ENCODE peak calls at places on chromosomes 6 and 20, in six cellular contexts. One of them, this sample, is unnamed.
A peak's percentile ranks its signal among the peaks of the same experiment; 100 is the strongest.

GRCh38 chr6:162468326-162468725 is 259.2 kb downstream of the PRKN start:
- DNase-seq in spleen: no peak
- DNase-seq in stomach: no peak
- DNase-seq in AG04450: no peak
- DNase-seq in lower leg skin: peak; percentile 53
- DNase-seq in fibroblast of pulmonary artery: peak; percentile 5
- DNase-seq in this sample: no peak

GRCh38 chr6:158014505-158015187 is 33.0 kb downstream of the SYNJ2 start:
- DNase-seq in spleen: peak; percentile 48
- DNase-seq in stomach: no peak
- DNase-seq in AG04450: no peak
- DNase-seq in lower leg skin: no peak
- DNase-seq in fibroblast of pulmonary artery: peak; percentile 36
- DNase-seq in this sample: no peak

GRCh38 chr20:38987777-38988176 is 25.6 kb downstream of the DHX35 start:
- DNase-seq in spleen: no peak
- DNase-seq in stomach: no peak
- DNase-seq in AG04450: no peak
- DNase-seq in lower leg skin: no peak
- DNase-seq in fibroblast of pulmonary artery: no peak
- DNase-seq in this sample: no peak

GRCh38 chr6:10417681-10418104 is 2.8 kb upstream of the TFAP2A start:
- DNase-seq in spleen: no peak
- DNase-seq in stomach: no peak
- DNase-seq in AG04450: no peak
- DNase-seq in lower leg skin: no peak
- DNase-seq in fibroblast of pulmonary artery: no peak
- DNase-seq in this sample: no peak

GRCh38 chr6:159151266-159151855 is 17.8 kb upstream of the FNDC1 start:
- DNase-seq in spleen: no peak
- DNase-seq in stomach: peak; percentile 61
- DNase-seq in AG04450: peak; percentile 21
- DNase-seq in lower leg skin: no peak
- DNase-seq in fibroblast of pulmonary artery: peak; percentile 71
- DNase-seq in this sample: peak; percentile 65

GRCh38 chr6:168265394-168265793 is 54.2 kb downstream of the DACT2 start:
- DNase-seq in spleen: no peak
- DNase-seq in stomach: no peak
- DNase-seq in AG04450: no peak
- DNase-seq in lower leg skin: no peak
- DNase-seq in fibroblast of pulmonary artery: no peak
- DNase-seq in this sample: no peak

GRCh38 chr6:1890071-1890470 is 280.4 kb downstream of the FOXC1 start:
- DNase-seq in spleen: no peak
- DNase-seq in stomach: no peak
- DNase-seq in AG04450: no peak
- DNase-seq in lower leg skin: no peak
- DNase-seq in fibroblast of pulmonary artery: peak; percentile 45
- DNase-seq in this sample: no peak

GRCh38 chr20:50673146-50673830 is 18.1 kb downstream of the RIPOR3 start:
- DNase-seq in spleen: no peak
- DNase-seq in stomach: peak; percentile 55
- DNase-seq in AG04450: no peak
- DNase-seq in lower leg skin: no peak
- DNase-seq in fibroblast of pulmonary artery: no peak
- DNase-seq in this sample: no peak

GRCh38 chr20:19285424-19285823 is 73.0 kb downstream of the SLC24A3 start:
- DNase-seq in spleen: no peak
- DNase-seq in stomach: no peak
- DNase-seq in AG04450: no peak
- DNase-seq in lower leg skin: no peak
- DNase-seq in fibroblast of pulmonary artery: no peak
- DNase-seq in this sample: no peak

GRCh38 chr6:160067564-160067963 is 54.1 kb upstream of the SLC22A1 start:
- DNase-seq in spleen: no peak
- DNase-seq in stomach: no peak
- DNase-seq in AG04450: no peak
- DNase-seq in lower leg skin: no peak
- DNase-seq in fibroblast of pulmonary artery: no peak
- DNase-seq in this sample: no peak

GRCh38 chr6:11810039-11810541 is 31.5 kb upstream of the ADTRP start:
- DNase-seq in spleen: no peak
- DNase-seq in stomach: peak; percentile 91
- DNase-seq in AG04450: no peak
- DNase-seq in lower leg skin: peak; percentile 68
- DNase-seq in fibroblast of pulmonary artery: peak; percentile 97
- DNase-seq in this sample: no peak

GRCh38 chr6:122005661-122006060 is 393.8 kb upstream of the HSF2 start:
- DNase-seq in spleen: no peak
- DNase-seq in stomach: no peak
- DNase-seq in AG04450: no peak
- DNase-seq in lower leg skin: no peak
- DNase-seq in fibroblast of pulmonary artery: no peak
- DNase-seq in this sample: no peak

DNA sequence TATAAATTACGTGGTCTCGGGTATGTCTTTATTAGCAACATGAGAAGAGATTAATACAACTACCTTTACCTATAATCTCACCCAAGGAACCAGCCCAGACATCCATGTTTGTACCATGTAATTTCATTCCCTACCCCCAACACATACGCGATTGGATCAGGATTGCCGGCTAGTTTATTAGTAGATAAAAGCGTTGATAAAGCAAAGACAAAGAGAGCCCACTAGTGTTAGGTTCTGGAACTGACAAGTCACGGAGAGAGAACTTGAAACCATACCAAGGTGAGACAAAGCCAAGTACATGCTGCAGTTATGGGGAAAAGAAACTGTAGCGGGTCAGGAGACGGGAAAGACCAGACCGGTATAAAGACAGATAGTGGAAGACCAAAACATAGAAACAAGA is 37.4 kb upstream of the FAM135A start:
- DNase-seq in spleen: no peak
- DNase-seq in stomach: no peak
- DNase-seq in AG04450: no peak
- DNase-seq in lower leg skin: no peak
- DNase-seq in fibroblast of pulmonary artery: no peak
- DNase-seq in this sample: no peak
- TF ChIP-seq CTCF in spleen: no peak
- TF ChIP-seq CTCF in stomach: no peak
- TF ChIP-seq CTCF in AG04450: peak; percentile 23
- TF ChIP-seq CTCF in lower leg skin: no peak
- TF ChIP-seq CTCF in fibroblast of pulmonary artery: peak; percentile 19
- TF ChIP-seq CTCF in this sample: no peak

GRCh38 chr6:130826442-130827246 is 562 bp upstream of the SMLR1 start:
- DNase-seq in spleen: no peak
- DNase-seq in stomach: no peak
- DNase-seq in AG04450: no peak
- DNase-seq in lower leg skin: no peak
- DNase-seq in fibroblast of pulmonary artery: no peak
- DNase-seq in this sample: no peak

GRCh38 chr6:130829333-130829910 is 2.2 kb downstream of the SMLR1 start:
- DNase-seq in spleen: no peak
- DNase-seq in stomach: no peak
- DNase-seq in AG04450: no peak
- DNase-seq in lower leg skin: no peak
- DNase-seq in fibroblast of pulmonary artery: no peak
- DNase-seq in this sample: no peak

GRCh38 chr6:130825772-130826441 is 1.3 kb upstream of the SMLR1 start:
- DNase-seq in spleen: no peak
- DNase-seq in stomach: no peak
- DNase-seq in AG04450: no peak
- DNase-seq in lower leg skin: no peak
- DNase-seq in fibroblast of pulmonary artery: no peak
- DNase-seq in this sample: no peak

GRCh38 chr6:130824978-130825694 is 2.1 kb upstream of the SMLR1 start:
- DNase-seq in spleen: no peak
- DNase-seq in stomach: no peak
- DNase-seq in AG04450: no peak
- DNase-seq in lower leg skin: no peak
- DNase-seq in fibroblast of pulmonary artery: no peak
- DNase-seq in this sample: no peak

GRCh38 chr6:130827247-130828149 is at the start of gene SMLR1:
- DNase-seq in spleen: no peak
- DNase-seq in stomach: no peak
- DNase-seq in AG04450: no peak
- DNase-seq in lower leg skin: no peak
- DNase-seq in fibroblast of pulmonary artery: no peak
- DNase-seq in this sample: no peak
- TF ChIP-seq CTCF in spleen: no peak
- TF ChIP-seq CTCF in stomach: no peak
- TF ChIP-seq CTCF in AG04450: no peak
- TF ChIP-seq CTCF in lower leg skin: no peak
- TF ChIP-seq CTCF in fibroblast of pulmonary artery: no peak
- TF ChIP-seq CTCF in this sample: no peak

GRCh38 chr6:89638320-89639195 is at the start of gene LYRM2:
- DNase-seq in spleen: peak; percentile 98
- DNase-seq in stomach: peak; percentile 95
- DNase-seq in AG04450: peak; percentile 77
- DNase-seq in lower leg skin: peak; percentile 93
- DNase-seq in fibroblast of pulmonary artery: peak; percentile 94
- DNase-seq in this sample: peak; percentile 93
- TF ChIP-seq CTCF in spleen: peak; percentile 31
- TF ChIP-seq CTCF in stomach: no peak
- TF ChIP-seq CTCF in AG04450: no peak
- TF ChIP-seq CTCF in lower leg skin: no peak
- TF ChIP-seq CTCF in fibroblast of pulmonary artery: no peak
- TF ChIP-seq CTCF in this sample: no peak

DNA sequence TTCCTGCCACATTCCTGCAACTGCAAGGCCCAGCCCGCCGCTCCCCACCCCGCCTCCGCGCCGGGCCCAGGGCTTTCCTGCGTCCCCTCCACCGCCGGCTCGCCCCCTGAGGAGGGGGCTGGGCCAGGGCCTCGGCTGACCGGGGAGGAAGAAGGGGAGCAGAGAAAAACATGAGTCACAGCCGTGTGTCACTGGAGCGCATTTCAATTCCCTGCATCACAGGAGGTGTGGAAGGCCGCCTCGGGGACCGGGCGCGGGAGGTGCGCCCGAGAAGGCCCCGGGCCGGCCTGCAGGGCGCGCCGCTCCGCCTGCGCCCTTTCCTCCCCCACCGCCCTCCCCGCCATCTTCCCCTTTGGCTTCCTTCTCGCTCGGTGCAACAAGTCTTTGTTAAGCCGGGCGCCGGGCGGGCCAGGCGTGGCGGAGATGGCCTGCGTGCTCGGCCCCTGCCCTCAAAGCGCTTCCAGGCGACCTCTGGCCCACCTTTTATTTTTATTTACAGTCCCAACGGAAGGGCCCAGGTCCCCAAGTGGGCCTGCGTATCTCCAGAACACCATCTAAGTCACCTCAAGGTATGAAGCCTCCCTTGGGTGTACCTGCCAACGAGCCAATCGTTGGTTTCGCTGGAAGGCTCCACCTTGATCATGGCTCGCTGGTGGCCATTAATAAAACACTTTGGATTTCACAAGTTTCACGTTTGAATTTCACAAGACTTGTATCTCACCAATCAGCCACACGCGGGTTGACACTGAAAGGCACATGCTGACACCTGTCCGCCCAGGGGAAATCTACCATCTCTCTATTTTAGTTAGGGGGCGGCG is 859 bp upstream of the HMGA1 start:
- DNase-seq in spleen: peak; percentile 94
- DNase-seq in stomach: peak; percentile 65
- DNase-seq in AG04450: no peak
- DNase-seq in lower leg skin: peak; percentile 63
- DNase-seq in fibroblast of pulmonary artery: peak; percentile 67
- DNase-seq in this sample: peak; percentile 69
- TF ChIP-seq CTCF in spleen: no peak
- TF ChIP-seq CTCF in stomach: no peak
- TF ChIP-seq CTCF in AG04450: no peak
- TF ChIP-seq CTCF in lower leg skin: no peak
- TF ChIP-seq CTCF in fibroblast of pulmonary artery: no peak
- TF ChIP-seq CTCF in this sample: no peak

GRCh38 chr6:90297124-90297865 is 652 bp upstream of the BACH2 start:
- DNase-seq in spleen: no peak
- DNase-seq in stomach: no peak
- DNase-seq in AG04450: no peak
- DNase-seq in lower leg skin: no peak
- DNase-seq in fibroblast of pulmonary artery: no peak
- DNase-seq in this sample: no peak

GRCh38 chr6:90294989-90295853 is 1.4 kb downstream of the BACH2 start:
- DNase-seq in spleen: peak; percentile 90
- DNase-seq in stomach: peak; percentile 31
- DNase-seq in AG04450: no peak
- DNase-seq in lower leg skin: peak; percentile 29
- DNase-seq in fibroblast of pulmonary artery: peak; percentile 28
- DNase-seq in this sample: peak; percentile 56

GRCh38 chr6:90295854-90296345 is 743 bp downstream of the BACH2 start:
- DNase-seq in spleen: peak; percentile 90
- DNase-seq in stomach: peak; percentile 59
- DNase-seq in AG04450: peak; percentile 43
- DNase-seq in lower leg skin: peak; percentile 66
- DNase-seq in fibroblast of pulmonary artery: peak; percentile 64
- DNase-seq in this sample: peak; percentile 73

GRCh38 chr6:90297866-90298381 is 1.3 kb upstream of the BACH2 start:
- DNase-seq in spleen: no peak
- DNase-seq in stomach: no peak
- DNase-seq in AG04450: no peak
- DNase-seq in lower leg skin: no peak
- DNase-seq in fibroblast of pulmonary artery: no peak
- DNase-seq in this sample: no peak

DNA sequence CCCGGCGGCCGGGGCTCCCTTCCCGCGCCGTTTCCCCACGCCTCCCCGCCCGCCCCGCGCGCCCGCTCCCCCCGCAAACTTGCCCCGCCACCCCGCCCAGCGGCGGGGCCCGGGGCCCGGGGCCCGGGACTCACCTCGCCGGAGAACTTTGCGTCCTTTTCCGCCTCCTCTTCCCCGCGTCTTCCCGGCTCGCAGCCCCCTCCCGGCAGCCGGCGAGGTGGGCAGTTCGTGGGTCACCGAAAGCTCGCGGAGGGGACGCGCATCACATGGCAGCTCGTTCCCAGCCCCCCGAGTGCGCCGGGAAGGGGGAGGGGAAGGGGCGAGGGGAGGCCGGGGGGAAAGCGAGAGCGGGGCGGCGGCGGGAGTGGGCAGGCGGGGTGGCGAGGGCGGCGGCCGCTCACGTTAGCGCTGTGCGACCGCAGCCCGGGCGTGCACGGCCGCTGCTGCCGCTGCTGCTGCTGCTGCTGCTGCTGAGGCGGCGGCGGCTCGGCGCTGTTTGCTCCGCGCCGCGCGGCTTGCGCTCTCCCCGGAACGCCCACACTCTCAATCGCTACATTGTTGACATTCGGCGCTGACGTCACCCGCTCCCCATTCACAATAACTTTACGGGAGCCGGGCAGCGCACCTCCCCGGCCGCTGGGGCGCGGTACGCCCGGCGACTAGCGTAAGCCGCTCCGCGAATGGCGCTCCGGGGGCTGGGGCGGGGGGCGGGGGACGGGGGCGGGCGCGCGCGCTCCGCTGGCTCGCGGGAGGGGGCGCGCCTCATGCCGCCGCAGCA is at the start of gene BACH2:
- DNase-seq in spleen: peak; percentile 96
- DNase-seq in stomach: peak; percentile 95
- DNase-seq in AG04450: peak; percentile 82
- DNase-seq in lower leg skin: peak; percentile 89
- DNase-seq in fibroblast of pulmonary artery: peak; percentile 85
- DNase-seq in this sample: peak; percentile 85
- TF ChIP-seq CTCF in spleen: no peak
- TF ChIP-seq CTCF in stomach: peak; percentile 42
- TF ChIP-seq CTCF in AG04450: peak; percentile 24
- TF ChIP-seq CTCF in lower leg skin: no peak
- TF ChIP-seq CTCF in fibroblast of pulmonary artery: no peak
- TF ChIP-seq CTCF in this sample: no peak

GRCh38 chr6:303948-304558 is 11.8 kb downstream of the DUSP22 start:
- DNase-seq in spleen: peak; percentile 81
- DNase-seq in stomach: no peak
- DNase-seq in AG04450: no peak
- DNase-seq in lower leg skin: no peak
- DNase-seq in fibroblast of pulmonary artery: no peak
- DNase-seq in this sample: no peak
- TF ChIP-seq CTCF in spleen: no peak
- TF ChIP-seq CTCF in stomach: no peak
- TF ChIP-seq CTCF in AG04450: peak; percentile 4
- TF ChIP-seq CTCF in lower leg skin: no peak
- TF ChIP-seq CTCF in fibroblast of pulmonary artery: no peak
- TF ChIP-seq CTCF in this sample: no peak